ENCODE peak calls at places on chromosomes 5 and 9, in five cellular contexts. A, C, K, W and F are unnamed samples.

GRCh38 chr5:133612021-133612860 is at the start of gene FSTL4:
- DNase-seq in A (peak), C (no peak), K (no peak), W (peak), F (peak)

GRCh38 chr9:2800385-2801179 is 43.3 kb downstream of the PUM3 start:
- DNase-seq in A (no peak), C (no peak), K (peak), W (no peak), F (no peak)

GRCh38 chr5:66769839-66770617 is 173.8 kb downstream of the MAST4 start:
- DNase-seq in A (no peak), C (no peak), K (no peak), W (peak), F (no peak)

GRCh38 chr9:27358007-27358406 is 61.1 kb upstream of the EQTN start:
- DNase-seq in A (no peak), C (no peak), K (no peak), W (no peak), F (no peak)

GRCh38 chr9:124202447-124202971 is 55.2 kb upstream of the NEK6 start:
- DNase-seq in A (peak), C (no peak), K (peak), W (peak), F (peak)

GRCh38 chr5:117999939-118000549 is 988.3 kb downstream of the DTWD2 start:
- DNase-seq in A (peak), C (no peak), K (no peak), W (no peak), F (no peak)

GRCh38 chr9:104743377-104743985 is 4.0 kb upstream of the NIPSNAP3A start:
- DNase-seq in A (peak), C (no peak), K (peak), W (no peak), F (no peak)

GRCh38 chr5:58135571-58136335 is 324.1 kb downstream of the PLK2 start:
- DNase-seq in A (no peak), C (no peak), K (peak), W (no peak), F (no peak)

GRCh38 chr5:14108170-14108996 is 34.8 kb upstream of the TRIO start:
- DNase-seq in A (peak), C (no peak), K (peak), W (peak), F (peak)

GRCh38 chr5:134846641-134846960 is 833 bp downstream of the C5orf24 start:
- DNase-seq in A (peak), C (no peak), K (no peak), W (peak), F (no peak)

GRCh38 chr5:99179206-99179605 is 250.4 kb upstream of the CHD1 start:
- DNase-seq in A (no peak), C (no peak), K (no peak), W (no peak), F (no peak)

GRCh38 chr9:19969721-19970120 is 180.9 kb upstream of the SLC24A2 start:
- DNase-seq in A (no peak), C (no peak), K (no peak), W (no peak), F (no peak)

GRCh38 chr9:5879419-5880181 is 11.1 kb upstream of the MLANA start:
- DNase-seq in A (no peak), C (no peak), K (peak), W (no peak), F (peak)

GRCh38 chr9:35871514-35871913 is 1.3 kb upstream of the OR13J1 start:
- DNase-seq in A (no peak), C (peak), K (no peak), W (no peak), F (peak)

GRCh38 chr5:57470339-57470738 is 12.3 kb downstream of the ACTBL2 start:
- DNase-seq in A (no peak), C (no peak), K (no peak), W (no peak), F (no peak)

GRCh38 chr9:81459591-81459990 is 229.8 kb downstream of the TLE1 start:
- DNase-seq in A (no peak), C (no peak), K (no peak), W (no peak), F (no peak)

GRCh38 chr5:96940586-96940985 is 4.7 kb downstream of the LNPEP start:
- DNase-seq in A (no peak), C (no peak), K (peak), W (no peak), F (no peak)

GRCh38 chr9:110391826-110392485 is 54.3 kb upstream of the TXNDC8 start:
- DNase-seq in A (no peak), C (no peak), K (no peak), W (no peak), F (no peak)

GRCh38 chr5:14105717-14106435 is 37.3 kb upstream of the TRIO start:
- DNase-seq in A (no peak), C (peak), K (peak), W (no peak), F (peak)

GRCh38 chr5:56951946-56952691 is at the start of gene MIER3:
- DNase-seq in A (peak), C (peak), K (peak), W (peak), F (peak)

GRCh38 chr5:72599519-72600400 is 92.5 kb upstream of the ZNF366 start:
- DNase-seq in A (no peak), C (no peak), K (peak), W (no peak), F (no peak)

GRCh38 chr5:54764102-54764501 is 221.3 kb downstream of the ESM1 start:
- DNase-seq in A (no peak), C (no peak), K (no peak), W (no peak), F (no peak)

GRCh38 chr5:180816608-180817534 is 14.3 kb upstream of the MGAT1 start:
- DNase-seq in A (peak), C (no peak), K (peak), W (no peak), F (peak)

GRCh38 chr5:151743535-151743934 is 14.9 kb downstream of the ATOX1 start:
- DNase-seq in A (no peak), C (no peak), K (peak), W (no peak), F (no peak)

GRCh38 chr5:160537940-160538339 is 116.3 kb downstream of the PTTG1 start:
- DNase-seq in A (no peak), C (no peak), K (no peak), W (no peak), F (no peak)

GRCh38 chr5:108661590-108662219 is 86.0 kb upstream of the FER start:
- DNase-seq in A (no peak), C (no peak), K (peak), W (no peak), F (peak)

GRCh38 chr5:169765176-169765575 is 128.1 kb downstream of the DOCK2 start:
- DNase-seq in A (no peak), C (peak), K (peak), W (no peak), F (no peak)

GRCh38 chr5:103424453-103425205 is 138.0 kb downstream of the NUDT12 start:
- DNase-seq in A (no peak), C (no peak), K (peak), W (no peak), F (no peak)

GRCh38 chr5:160991205-160991604 is 139.2 kb upstream of the ATP10B start:
- DNase-seq in A (no peak), C (no peak), K (no peak), W (no peak), F (no peak)

GRCh38 chr9:130128251-130128650 is 44.0 kb upstream of the NCS1 start:
- DNase-seq in A (no peak), C (no peak), K (no peak), W (peak), F (no peak)

GRCh38 chr9:33677961-33678360 is 117.4 kb upstream of the PRSS3 start:
- DNase-seq in A (no peak), C (no peak), K (no peak), W (no peak), F (no peak)

GRCh38 chr9:33682551-33682950 is 112.8 kb upstream of the PRSS3 start:
- DNase-seq in A (no peak), C (no peak), K (no peak), W (no peak), F (no peak)

GRCh38 chr9:33677506-33677809 is 117.9 kb upstream of the PRSS3 start:
- DNase-seq in A (no peak), C (no peak), K (no peak), W (no peak), F (no peak)

DNA sequence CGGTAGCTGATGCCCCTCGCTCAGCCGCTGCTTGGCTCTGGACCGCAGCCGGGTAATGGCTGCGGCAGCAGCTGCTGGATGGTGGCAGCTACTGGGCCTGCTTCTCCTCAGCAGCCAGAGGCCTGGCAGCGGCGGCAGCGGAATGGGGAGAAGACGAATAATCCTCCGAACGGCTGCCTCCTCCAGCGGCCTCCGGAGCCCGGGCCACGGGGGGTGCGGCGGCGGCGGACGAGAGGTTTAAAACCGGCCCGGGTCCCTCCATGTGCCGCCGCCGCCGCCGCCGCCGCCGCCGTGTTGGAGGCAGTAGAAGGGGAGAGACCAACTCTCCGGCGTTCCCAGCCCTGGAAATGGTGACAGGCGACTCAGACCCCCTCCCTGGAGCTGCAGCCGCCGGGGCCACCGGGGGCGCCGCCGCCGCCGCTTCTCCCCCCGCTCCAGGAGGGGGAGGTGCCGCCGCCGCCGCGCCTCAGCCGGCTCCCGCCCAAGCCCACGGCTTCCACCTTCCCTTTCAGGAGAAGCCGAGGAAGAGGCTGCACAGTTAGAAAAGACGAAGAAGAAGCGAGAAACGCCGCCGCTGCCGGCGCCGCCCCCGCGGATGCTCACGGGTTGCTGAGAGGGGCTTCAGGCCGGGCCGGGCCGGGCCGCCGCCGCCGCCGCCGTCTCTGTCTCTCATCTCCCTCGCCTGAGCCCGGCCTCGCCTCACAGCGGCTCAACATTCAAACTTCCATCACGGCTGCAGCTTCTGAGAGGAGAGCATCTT is 118.4 kb upstream of the PRSS3 start:
- DNase-seq in A (peak), C (no peak), K (peak), W (peak), F (peak)
- H3K27ac ChIP-seq in A (peak), C (peak), K (peak), W (peak), F (no peak)

GRCh38 chr5:31113666-31114065 is 79.8 kb upstream of the CDH6 start:
- DNase-seq in A (no peak), C (no peak), K (no peak), W (no peak), F (no peak)

GRCh38 chr5:31116466-31117031 is 76.9 kb upstream of the CDH6 start:
- DNase-seq in A (no peak), C (no peak), K (no peak), W (no peak), F (no peak)

GRCh38 chr5:31114817-31115216 is 78.7 kb upstream of the CDH6 start:
- DNase-seq in A (no peak), C (no peak), K (no peak), W (no peak), F (no peak)

GRCh38 chr5:31113101-31113500 is 80.4 kb upstream of the CDH6 start:
- DNase-seq in A (no peak), C (no peak), K (peak), W (no peak), F (no peak)
- H3K27ac ChIP-seq in A (no peak), C (no peak), K (no peak), W (no peak), F (no peak)

GRCh38 chr9:113151696-113152630 is 1.2 kb downstream of the SLC31A2 start:
- DNase-seq in A (no peak), C (no peak), K (no peak), W (peak), F (no peak)
- H3K27ac ChIP-seq in A (no peak), C (peak), K (no peak), W (peak), F (peak)

GRCh38 chr5:35282805-35283204 is 52.5 kb upstream of the PRLR start:
- DNase-seq in A (no peak), C (no peak), K (no peak), W (no peak), F (no peak)
- H3K27ac ChIP-seq in A (no peak), C (no peak), K (no peak), W (no peak), F (no peak)

DNA sequence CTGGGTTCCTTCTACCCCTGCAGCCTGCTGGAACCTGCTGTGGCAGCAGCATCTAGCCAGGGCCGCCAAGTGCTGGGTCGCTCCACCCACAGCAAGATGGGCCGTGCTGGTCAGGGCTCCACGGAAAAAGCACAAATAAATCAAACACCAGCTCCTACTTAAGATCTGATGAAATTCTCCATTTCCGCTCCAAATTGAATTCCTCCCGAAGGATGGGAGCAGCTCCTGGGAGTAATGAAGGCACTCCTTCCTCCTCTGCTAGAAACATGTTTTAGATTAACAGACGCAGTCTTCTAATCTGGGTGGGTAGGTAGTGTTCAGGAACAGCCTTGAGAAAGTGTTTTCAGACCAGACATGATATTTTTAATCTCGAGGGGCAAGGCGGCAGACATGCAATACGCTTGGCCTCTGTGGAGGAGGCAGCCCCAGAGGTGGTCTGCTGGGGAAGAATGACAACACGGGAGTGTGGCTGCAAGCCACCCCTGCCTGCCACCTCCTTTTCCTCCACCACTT is 194.0 kb downstream of the AOPEP start:
- DNase-seq in A (no peak), C (no peak), K (peak), W (peak), F (peak)
- H3K27ac ChIP-seq in A (no peak), C (peak), K (peak), W (peak), F (peak)

GRCh38 chr9:136516191-136516654 is 29.6 kb downstream of the NOTCH1 start:
- DNase-seq in A (no peak), C (no peak), K (no peak), W (no peak), F (no peak)

GRCh38 chr9:136515276-136515675 is 30.6 kb downstream of the NOTCH1 start:
- DNase-seq in A (no peak), C (no peak), K (no peak), W (no peak), F (no peak)

GRCh38 chr9:136518623-136519022 is 27.2 kb downstream of the NOTCH1 start:
- DNase-seq in A (no peak), C (no peak), K (no peak), W (peak), F (no peak)

GRCh38 chr9:136517950-136518349 is 27.9 kb downstream of the NOTCH1 start:
- DNase-seq in A (no peak), C (no peak), K (no peak), W (no peak), F (no peak)

GRCh38 chr9:136517012-136517743 is 28.7 kb downstream of the NOTCH1 start:
- DNase-seq in A (no peak), C (no peak), K (no peak), W (no peak), F (no peak)
- H3K27ac ChIP-seq in A (no peak), C (peak), K (no peak), W (no peak), F (no peak)

GRCh38 chr5:43514816-43515677 is at the start of gene C5orf34:
- DNase-seq in A (peak), C (peak), K (peak), W (peak), F (peak)
- H3K27ac ChIP-seq in A (peak), C (peak), K (peak), W (peak), F (peak)